ENCODE peak calls at places on chromosome 18, in five cellular contexts. Z, J, F, P and S are unnamed samples.

GRCh38 chr18:79944126-79944731 is 7.2 kb downstream of the SLC66A2 start:
- DNase-seq in J (no peak), F (peak; percentile 65), Z (peak; percentile 11), P (no peak), S (peak; percentile 57)

GRCh38 chr18:32760391-32760790 is 12.4 kb downstream of the KLHL14 start:
- DNase-seq in J (no peak), P (no peak), F (no peak), Z (peak; percentile 83), S (no peak)

GRCh38 chr18:27378396-27379094 is 193.4 kb upstream of the CHST9 start:
- DNase-seq in Z (no peak), F (peak; percentile 7), J (no peak), P (no peak), S (no peak)

GRCh38 chr18:6488956-6489355 is 74.2 kb upstream of the L3MBTL4 start:
- DNase-seq in F (no peak), Z (no peak), J (no peak), P (no peak), S (no peak)

GRCh38 chr18:3498705-3499451 is 48.9 kb downstream of the TGIF1 start:
- DNase-seq in J (no peak), Z (no peak), P (peak; percentile 37), F (peak; percentile 60), S (no peak)

GRCh38 chr18:61595615-61596014 is 262.4 kb downstream of the CDH20 start:
- DNase-seq in F (no peak), J (no peak), Z (no peak), P (no peak), S (no peak)

GRCh38 chr18:61965306-61965705 is 72.5 kb upstream of the RNF152 start:
- DNase-seq in F (peak; percentile 13), P (no peak), Z (no peak), J (no peak), S (no peak)

GRCh38 chr18:7608174-7608550 is 41.0 kb downstream of the PTPRM start:
- DNase-seq in J (no peak), P (no peak), Z (no peak), F (peak; percentile 31), S (no peak)

GRCh38 chr18:42114310-42114943 is 159.4 kb downstream of the PIK3C3 start:
- DNase-seq in P (peak; percentile 11), J (peak; percentile 71), Z (peak; percentile 39), F (peak; percentile 90), S (peak; percentile 87)

GRCh38 chr18:22165603-22166069 is 3.8 kb upstream of the GATA6 start:
- DNase-seq in Z (no peak), P (no peak), J (no peak), F (peak; percentile 24), S (no peak)

GRCh38 chr18:22163432-22163831 is 6.0 kb upstream of the GATA6 start:
- DNase-seq in P (no peak), F (no peak), J (no peak), Z (no peak), S (no peak)

GRCh38 chr18:22166070-22166972 is 3.1 kb upstream of the GATA6 start:
- DNase-seq in F (peak; percentile 73), Z (no peak), P (peak; percentile 70), J (no peak), S (no peak)

GRCh38 chr18:22165049-22165602 is 4.3 kb upstream of the GATA6 start:
- DNase-seq in Z (no peak), P (peak; percentile 34), J (no peak), F (peak; percentile 33), S (no peak)

GRCh38 chr18:22164337-22165048 is 4.9 kb upstream of the GATA6 start:
- DNase-seq in Z (no peak), P (no peak), J (no peak), F (no peak), S (no peak)
- H3K27me3 ChIP-seq in Z (peaks cover 48% of the 10 kb centered on the region), P (peaks cover 54% of the 10 kb centered on the region), J (no peaks in the 10 kb centered on the region), F (no peaks in the 10 kb centered on the region), S (peaks cover 97% of the 10 kb centered on the region)

GRCh38 chr18:10015941-10016819 is 102.4 kb downstream of the VAPA start:
- DNase-seq in P (no peak), F (peak; percentile 98), Z (no peak), J (no peak), S (no peak)
- TF ChIP-seq CTCF in P (peak; percentile 47), F (peak; percentile 66), Z (no peak), J (peak; percentile 25), S (no peak)

DNA sequence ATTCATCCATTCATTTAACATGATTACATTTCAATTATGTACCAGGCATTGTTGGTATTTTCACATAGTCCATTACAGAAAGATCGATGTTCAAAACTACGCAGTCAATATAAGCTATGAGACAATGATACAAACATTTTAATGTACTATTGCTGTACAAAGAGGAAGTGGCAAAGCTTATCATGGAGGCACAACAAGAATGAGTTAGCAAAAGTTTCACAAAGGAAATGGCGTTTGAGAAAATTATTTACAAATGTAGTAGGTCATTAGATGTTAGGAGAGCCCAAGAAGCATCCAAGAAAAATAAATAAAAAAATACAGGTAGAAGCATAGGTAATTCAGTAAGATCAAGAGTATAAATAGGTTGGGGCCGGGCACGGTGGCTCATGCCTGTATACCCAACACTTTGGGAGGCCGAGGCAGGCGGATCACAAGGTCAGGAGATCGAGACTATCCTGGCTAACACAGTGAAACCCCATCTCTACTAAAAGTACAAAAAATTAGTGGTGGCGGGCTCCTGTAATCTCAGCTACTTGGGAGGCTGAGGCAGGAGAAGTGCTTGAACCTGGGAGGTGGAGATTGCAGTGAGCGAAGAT is 1730.8 kb upstream of the CELF4 start:
- DNase-seq in F (no peak), Z (no peak), J (no peak), P (no peak), S (no peak)
- H3K27me3 ChIP-seq in F (no peaks in the 10 kb centered on the region), Z (no peaks in the 10 kb centered on the region), J (no peaks in the 10 kb centered on the region), P (no peaks in the 10 kb centered on the region), S (no peaks in the 10 kb centered on the region)

DNA sequence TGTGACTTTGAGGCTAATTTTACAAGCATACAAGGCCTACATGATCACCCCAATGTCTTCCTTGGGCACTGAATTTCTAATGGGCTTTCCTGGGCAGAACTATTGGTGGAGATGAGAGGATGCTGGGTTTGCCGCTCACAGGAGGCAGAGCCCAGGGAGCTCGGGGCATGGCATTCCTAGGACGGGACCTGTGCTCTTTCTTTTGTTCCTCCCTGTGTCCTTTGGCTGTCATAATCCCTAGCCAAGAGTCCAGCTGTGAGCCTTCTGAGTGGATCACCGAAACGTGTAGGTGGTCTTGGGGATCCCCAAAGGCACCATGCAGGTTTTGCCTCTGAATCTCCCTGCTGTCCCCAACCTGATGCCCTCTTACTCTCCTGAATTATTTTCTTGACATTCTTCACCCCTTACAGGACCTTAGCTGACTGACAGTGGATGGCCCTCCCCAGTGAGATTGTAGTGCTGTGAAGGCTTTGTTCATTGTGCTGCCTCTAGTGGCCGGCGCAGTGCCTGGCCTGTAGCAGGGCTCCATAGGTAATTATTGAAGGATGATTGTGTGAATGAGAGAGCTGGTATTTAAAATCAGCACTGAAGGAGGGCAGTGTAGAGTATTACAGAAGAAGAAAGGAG is 221.9 kb downstream of the ZNF407 start:
- DNase-seq in P (no peak), J (peak; percentile 19), Z (no peak), F (no peak), S (no peak)
- TF ChIP-seq CTCF in P (no peak), J (peak; percentile 47), Z (no peak), F (peak; percentile 43), S (peak; percentile 18)

GRCh38 chr18:9557250-9557943 is 57.0 kb downstream of the PPP4R1 start:
- DNase-seq in J (peak; percentile 59), P (no peak), F (no peak), Z (no peak), S (no peak)
- H3K27me3 ChIP-seq in J (no peaks in the 10 kb centered on the region), P (no peaks in the 10 kb centered on the region), F (no peaks in the 10 kb centered on the region), Z (no peaks in the 10 kb centered on the region), S (no peaks in the 10 kb centered on the region)